ENCODE peak calls at places on chromosomes 2 and 18, in six cellular contexts. W, X, S, H, N and G are unnamed samples.

GRCh38 chr18:80033181-80034067 is 810 bp upstream of the RBFA start:
- DNase-seq in W (no peak), X (peak; percentile 88), S (no peak), H (peak; percentile 78), N (peak; percentile 95), G (peak; percentile 71)

GRCh38 chr18:394997-395383 is 105.5 kb downstream of the COLEC12 start:
- DNase-seq in W (peak; percentile 88), X (no peak), S (no peak), H (peak; percentile 98), N (no peak), G (no peak)

GRCh38 chr18:44893045-44893706 is 212.5 kb downstream of the SETBP1 start:
- DNase-seq in W (no peak), X (no peak), S (no peak), H (peak; percentile 55), N (no peak), G (no peak)

GRCh38 chr2:106127282-106127771 is 66.8 kb downstream of the UXS1 start:
- DNase-seq in W (no peak), X (no peak), S (no peak), H (peak; percentile 32), N (no peak), G (no peak)

GRCh38 chr2:85133751-85134254 is 611 bp downstream of the TCF7L1 start:
- DNase-seq in W (peak; percentile 62), X (peak; percentile 81), S (peak; percentile 44), H (peak; percentile 70), N (peak; percentile 62), G (peak; percentile 37)

GRCh38 chr2:57882895-57883515 is 163.6 kb upstream of the VRK2 start:
- DNase-seq in W (no peak), X (no peak), S (no peak), H (no peak), N (no peak), G (no peak)

GRCh38 chr2:11697103-11697871 is 27.3 kb upstream of the NTSR2 start:
- DNase-seq in W (peak; percentile 92), X (peak; percentile 41), S (no peak), H (peak; percentile 87), N (no peak), G (no peak)

GRCh38 chr18:10379511-10379910 is 74.9 kb upstream of the APCDD1 start:
- DNase-seq in W (peak; percentile 26), X (no peak), S (no peak), H (peak; percentile 77), N (no peak), G (no peak)

GRCh38 chr18:36378194-36378593 is 80.7 kb downstream of the FHOD3 start:
- DNase-seq in W (no peak), X (no peak), S (no peak), H (peak; percentile 23), N (no peak), G (no peak)

GRCh38 chr2:105754011-105754410 is 9.3 kb downstream of the NCK2 start:
- DNase-seq in W (no peak), X (no peak), S (no peak), H (no peak), N (no peak), G (no peak)

GRCh38 chr2:75627902-75628504 is 18.6 kb upstream of the MRPL19 start:
- DNase-seq in W (peak; percentile 84), X (peak; percentile 49), S (peak; percentile 68), H (peak; percentile 84), N (peak; percentile 80), G (peak; percentile 85)

GRCh38 chr2:149329470-149330126 is 789 bp upstream of the LYPD6 start:
- DNase-seq in W (peak; percentile 85), X (peak; percentile 87), S (peak; percentile 22), H (peak; percentile 73), N (peak; percentile 82), G (peak; percentile 70)

GRCh38 chr2:9596621-9597311 is 34.0 kb downstream of the YWHAQ start:
- DNase-seq in W (no peak), X (no peak), S (no peak), H (no peak), N (no peak), G (no peak)

GRCh38 chr2:10439971-10440370 is 8.2 kb downstream of the ODC1 start:
- DNase-seq in W (no peak), X (no peak), S (no peak), H (no peak), N (no peak), G (no peak)

GRCh38 chr2:222862068-222862914 is 1.5 kb downstream of the ACSL3 start:
- DNase-seq in W (peak; percentile 49), X (no peak), S (no peak), H (peak; percentile 66), N (no peak), G (no peak)

GRCh38 chr18:24941164-24941951 is 410.6 kb downstream of the ZNF521 start:
- DNase-seq in W (no peak), X (no peak), S (no peak), H (no peak), N (no peak), G (no peak)

GRCh38 chr18:9806905-9807304 is 78.9 kb upstream of the TXNDC2 start:
- DNase-seq in W (no peak), X (no peak), S (no peak), H (no peak), N (no peak), G (no peak)

GRCh38 chr2:43201497-43201896 is 24.9 kb downstream of the ZFP36L2 start:
- DNase-seq in W (no peak), X (no peak), S (no peak), H (no peak), N (no peak), G (no peak)

GRCh38 chr2:43199492-43200481 is 26.6 kb downstream of the ZFP36L2 start:
- DNase-seq in W (peak; percentile 36), X (peak; percentile 71), S (no peak), H (no peak), N (peak; percentile 72), G (no peak)

GRCh38 chr18:48297139-48297538 is 112.0 kb downstream of the ZBTB7C start:
- DNase-seq in W (no peak), X (no peak), S (no peak), H (no peak), N (no peak), G (no peak)

GRCh38 chr2:39220136-39220535 is 23.6 kb downstream of the CDKL4 start:
- DNase-seq in W (no peak), X (no peak), S (no peak), H (no peak), N (no peak), G (no peak)

GRCh38 chr18:31248783-31249521 is 69.0 kb upstream of the DSG1 start:
- DNase-seq in W (no peak), X (no peak), S (no peak), H (no peak), N (no peak), G (no peak)

GRCh38 chr18:8329186-8329771 is 280.0 kb upstream of the RAB12 start:
- DNase-seq in W (peak; percentile 57), X (no peak), S (no peak), H (peak; percentile 58), N (no peak), G (no peak)

GRCh38 chr2:33291278-33292013 is 185.0 kb upstream of the RASGRP3 start:
- DNase-seq in W (peak; percentile 56), X (no peak), S (no peak), H (peak; percentile 73), N (no peak), G (no peak)

GRCh38 chr2:32820701-32821100 is 126.1 kb upstream of the LTBP1 start:
- DNase-seq in W (no peak), X (no peak), S (no peak), H (no peak), N (no peak), G (no peak)